ENCODE peak calls at places on chromosomes 3 and 15, in four cellular contexts. Z is mammary epithelial cell, W is H9, L is PC-3. S is an unnamed sample.

GRCh38 chr3:17979248-17979647 is 236.8 kb upstream of the TBC1D5 start:
- DNase-seq in W (no peak), L (peak), Z (no peak), S (peak)

GRCh38 chr3:160801386-160802118 is 45.5 kb downstream of the PPM1L start:
- DNase-seq in L (peak), W (no peak), Z (no peak), S (no peak)

GRCh38 chr3:11565492-11565891 is 78.2 kb downstream of the VGLL4 start:
- DNase-seq in Z (no peak), W (no peak), L (no peak), S (no peak)

GRCh38 chr3:28577941-28578340 is 229.3 kb upstream of the AZI2 start:
- DNase-seq in W (no peak), L (no peak), Z (no peak), S (no peak)

GRCh38 chr15:74405823-74406222 is 27.9 kb downstream of the SEMA7A start:
- DNase-seq in Z (no peak), L (no peak), W (no peak), S (no peak)

GRCh38 chr15:76994971-76995945 is at the start of gene PSTPIP1:
- DNase-seq in Z (peak), W (no peak), L (no peak), S (no peak)

GRCh38 chr3:182284793-182285192 is 508.5 kb upstream of the ATP11B start:
- DNase-seq in L (peak), W (peak), Z (no peak), S (no peak)

GRCh38 chr3:28745904-28746617 is 397.4 kb upstream of the AZI2 start:
- DNase-seq in L (no peak), Z (no peak), W (no peak), S (no peak)

GRCh38 chr15:69311319-69311721 is 12.6 kb downstream of the PAQR5 start:
- DNase-seq in L (peak), Z (no peak), W (no peak), S (no peak)

GRCh38 chr15:51044037-51044712 is 50.5 kb downstream of the TNFAIP8L3 start:
- DNase-seq in Z (no peak), W (no peak), L (no peak), S (no peak)

GRCh38 chr3:14267976-14268375 is 89.4 kb downstream of the LSM3 start:
- DNase-seq in L (peak), Z (peak), W (no peak), S (no peak)

GRCh38 chr15:88621789-88622604 is 857 bp downstream of the AEN start:
- DNase-seq in Z (peak), W (no peak), L (peak), S (no peak)

GRCh38 chr15:29924750-29925149 is 102.5 kb upstream of the TJP1 start:
- DNase-seq in L (peak), W (peak), Z (peak), S (peak)

GRCh38 chr3:71310595-71311319 is 272.8 kb downstream of the FOXP1 start:
- DNase-seq in Z (peak), L (no peak), W (no peak), S (no peak)

GRCh38 chr3:109888026-109888425 is 550.7 kb upstream of the DPPA4 start:
- DNase-seq in Z (no peak), W (no peak), L (no peak), S (no peak)

GRCh38 chr3:184175506-184175905 is 851 bp downstream of the AP2M1 start:
- DNase-seq in L (no peak), Z (no peak), W (no peak), S (no peak)

GRCh38 chr15:75177360-75178071 is 24.2 kb upstream of the C15orf39 start:
- DNase-seq in W (no peak), Z (no peak), L (no peak), S (no peak)

GRCh38 chr3:139106013-139106932 is 61.6 kb upstream of the PRR23C start:
- DNase-seq in Z (no peak), W (peak), L (no peak), S (no peak)

GRCh38 chr15:41882689-41883483 is 11.0 kb downstream of the SPTBN5 start:
- DNase-seq in Z (no peak), W (no peak), L (no peak), S (no peak)

GRCh38 chr15:98785796-98786581 is 137.7 kb downstream of the IGF1R start:
- DNase-seq in Z (no peak), L (no peak), W (no peak), S (no peak)

GRCh38 chr3:132730891-132731580 is 8.8 kb upstream of the NPHP3 start:
- DNase-seq in W (no peak), Z (peak), L (peak), S (peak)

GRCh38 chr3:36981006-36981405 is 11.9 kb downstream of the EPM2AIP1 start:
- DNase-seq in L (no peak), Z (no peak), W (no peak), S (no peak)

GRCh38 chr3:23728651-23729117 is 77.1 kb upstream of the UBE2E1 start:
- DNase-seq in W (no peak), L (peak), Z (no peak), S (no peak)

GRCh38 chr3:14391033-14391432 is 11.4 kb upstream of the SLC6A6 start:
- DNase-seq in W (no peak), L (peak), Z (peak), S (no peak)

GRCh38 chr3:101509811-101510210 is 3.2 kb downstream of the SENP7 start:
- DNase-seq in L (peak), Z (peak), W (no peak), S (no peak)

GRCh38 chr3:31858439-31858838 is 122.6 kb downstream of the OSBPL10 start:
- DNase-seq in Z (no peak), W (no peak), L (peak), S (no peak)

GRCh38 chr3:14283821-14284438 is 105.3 kb downstream of the LSM3 start:
- DNase-seq in L (no peak), W (no peak), Z (no peak), S (no peak)

GRCh38 chr3:33911525-33912322 is 113.3 kb downstream of the PDCD6IP start:
- DNase-seq in Z (peak), W (no peak), L (peak), S (no peak)

DNA sequence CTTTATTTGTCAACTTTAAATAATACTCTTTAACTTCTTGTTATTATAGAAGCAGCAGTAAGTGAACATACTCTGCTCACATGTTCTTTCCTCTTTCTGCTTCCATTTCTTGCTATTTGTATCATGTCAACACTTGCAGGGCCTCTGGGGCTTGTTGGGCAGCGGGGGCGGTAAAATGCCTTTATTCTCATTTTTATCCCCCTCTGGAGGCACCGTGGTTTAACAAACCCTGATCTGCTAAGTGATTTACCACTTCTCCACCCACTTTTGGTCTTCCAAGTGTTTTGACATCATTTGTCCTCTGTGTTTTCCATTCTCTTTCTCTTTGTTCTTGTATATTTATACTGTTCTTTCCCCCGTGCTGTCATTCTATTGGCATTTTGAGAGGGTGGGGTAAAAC is 33.9 kb downstream of the SCN10A start:
- DNase-seq in W (no peak), L (peak), Z (peak), S (no peak)
- TF ChIP-seq CTCF in W (no peak), L (peak), Z (no peak), S (no peak)

DNA sequence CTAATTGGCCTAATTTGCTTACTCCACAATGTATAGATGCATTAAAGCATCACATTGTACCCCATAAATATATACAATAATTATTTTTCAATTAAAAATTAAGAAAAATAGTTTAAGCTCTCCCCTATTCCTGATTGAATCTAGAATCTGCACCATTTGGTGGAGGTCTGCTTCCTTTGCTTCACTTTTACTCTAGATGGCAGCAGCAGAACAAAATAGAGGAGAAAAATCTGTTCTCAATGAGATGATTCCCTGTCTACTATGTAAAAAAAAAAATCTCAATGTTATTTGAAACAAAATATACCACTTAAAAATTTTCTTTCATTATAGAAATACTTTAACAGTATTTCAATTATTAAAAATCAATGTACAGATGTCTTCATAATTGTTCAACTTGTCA is 109.6 kb upstream of the FXR1 start:
- DNase-seq in L (peak), Z (peak), W (no peak), S (no peak)
- TF ChIP-seq CTCF in L (peak), Z (peak), W (peak), S (no peak)

DNA sequence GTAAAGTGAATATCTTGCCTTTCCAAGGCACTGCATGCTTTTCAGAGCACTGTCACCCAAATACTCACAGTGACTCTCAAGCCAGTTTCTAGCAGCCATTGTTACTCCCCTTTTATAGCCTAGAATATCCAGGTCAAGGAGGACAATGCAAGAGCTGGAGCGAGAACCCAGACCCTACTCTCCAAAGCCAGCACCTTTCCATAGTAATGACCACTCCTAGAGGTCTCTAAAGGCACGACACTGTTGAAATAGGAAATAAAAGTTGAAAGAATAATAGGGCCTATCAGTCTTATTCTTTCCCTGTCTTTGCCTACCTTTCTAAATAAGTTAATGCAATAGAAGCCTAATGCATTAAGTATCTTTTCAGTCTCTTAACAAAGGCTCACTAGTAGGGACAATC is 33.6 kb upstream of the DUT start:
- DNase-seq in L (no peak), W (no peak), Z (no peak), S (no peak)
- TF ChIP-seq CTCF in L (no peak), W (peak), Z (no peak), S (no peak)

GRCh38 chr3:126419886-126420786 is 25.4 kb downstream of the CFAP100 start:
- DNase-seq in Z (no peak), L (no peak), W (peak), S (no peak)

GRCh38 chr3:126418256-126418530 is 23.5 kb downstream of the CFAP100 start:
- DNase-seq in W (no peak), Z (no peak), L (no peak), S (no peak)

GRCh38 chr3:126419151-126419703 is 24.5 kb downstream of the CFAP100 start:
- DNase-seq in Z (no peak), L (no peak), W (no peak), S (no peak)

GRCh38 chr3:126417461-126418255 is 22.9 kb downstream of the CFAP100 start:
- DNase-seq in Z (no peak), W (no peak), L (no peak), S (no peak)

GRCh38 chr3:126418661-126419131 is 24.0 kb downstream of the CFAP100 start:
- DNase-seq in Z (no peak), L (no peak), W (no peak), S (no peak)
- TF ChIP-seq CTCF in Z (no peak), L (no peak), W (no peak), S (no peak)